ENCODE peak calls at places on chromosomes 12 and 14, in four cellular contexts. X is hepatic stellate cell, S is epithelial cell of proximal tubule, F is endothelial cell. P is an unnamed sample.

GRCh38 chr12:110122929-110123328 is 1.2 kb upstream of the IFT81 start:
- DNase-seq in X (no peak), S (no peak), F (no peak), P (no peak)

GRCh38 chr14:28635387-28635786 is 131.2 kb upstream of the FOXG1 start:
- DNase-seq in X (no peak), S (no peak), F (peak), P (no peak)

GRCh38 chr14:37864861-37865718 is 269.7 kb downstream of the TTC6 start:
- DNase-seq in X (no peak), S (peak), F (no peak), P (no peak)

GRCh38 chr12:91226-91625 is 24.7 kb downstream of the IQSEC3 start:
- DNase-seq in X (no peak), S (no peak), F (no peak), P (no peak)

GRCh38 chr12:93591137-93591868 is 18.8 kb downstream of the SOCS2 start:
- DNase-seq in X (peak), S (no peak), F (peak), P (peak)

GRCh38 chr14:64478634-64479250 is 13.4 kb downstream of the AKAP5 start:
- DNase-seq in X (peak), S (no peak), F (no peak), P (no peak)

GRCh38 chr12:47636908-47637780 is 68.7 kb downstream of the RPAP3 start:
- DNase-seq in X (no peak), S (no peak), F (no peak), P (no peak)

GRCh38 chr12:104263580-104264358 is 39.8 kb upstream of the EID3 start:
- DNase-seq in X (no peak), S (no peak), F (no peak), P (no peak)

GRCh38 chr14:96253140-96253539 is 2.9 kb upstream of the BDKRB1 start:
- DNase-seq in X (peak), S (no peak), F (no peak), P (peak)

GRCh38 chr12:10624631-10625030 is 11.2 kb upstream of the MAGOHB start:
- DNase-seq in X (no peak), S (no peak), F (no peak), P (no peak)

P was measured in H54.